ENCODE peak calls at places on chromosome 11, in five cellular contexts. X, T, B, W and O are unnamed samples.

GRCh38 chr11:70076461-70076931 is 1.6 kb upstream of the ANO1 start:
- DNase-seq in B (no peak), W (no peak), T (no peak), X (no peak), O (no peak)

GRCh38 chr11:117444256-117445096 is 116.8 kb downstream of the CEP164 start:
- DNase-seq in X (no peak), T (no peak), W (no peak), B (no peak), O (no peak)

GRCh38 chr11:108435066-108435465 is 32.3 kb downstream of the C11orf65 start:
- DNase-seq in B (no peak), T (no peak), W (no peak), X (no peak), O (no peak)

GRCh38 chr11:8106679-8107078 is 25.7 kb downstream of the TUB start:
- DNase-seq in X (no peak), B (no peak), T (no peak), W (no peak), O (no peak)

GRCh38 chr11:47189100-47189834 is 3.0 kb upstream of the PACSIN3 start:
- DNase-seq in W (peak; percentile 81), X (no peak), B (no peak), T (no peak), O (no peak)

GRCh38 chr11:68090706-68091105 is 30.5 kb downstream of the CHKA start:
- DNase-seq in B (no peak), T (no peak), X (peak; percentile 7), W (no peak), O (no peak)

GRCh38 chr11:119759324-119759723 is 30.3 kb upstream of the NECTIN1 start:
- DNase-seq in W (peak; percentile 66), T (no peak), B (no peak), X (no peak), O (no peak)

GRCh38 chr11:64361659-64362058 is 2.7 kb downstream of the RPS6KA4 start:
- DNase-seq in W (no peak), B (no peak), X (no peak), T (no peak), O (no peak)

GRCh38 chr11:119373917-119374631 is 7.4 kb downstream of the USP2 start:
- DNase-seq in X (peak; percentile 50), B (peak; percentile 47), W (peak; percentile 72), T (peak; percentile 4), O (no peak)

GRCh38 chr11:122797651-122798050 is 40.6 kb upstream of the CRTAM start:
- DNase-seq in W (peak; percentile 40), B (no peak), X (no peak), T (no peak), O (no peak)

GRCh38 chr11:1361882-1362281 is 27.9 kb upstream of the BRSK2 start:
- DNase-seq in W (no peak), B (no peak), T (no peak), X (no peak), O (no peak)